ENCODE peak calls at places on chromosome 7, in six cellular contexts. R is gastrocnemius medialis; H is CD4-positive, alpha-beta memory T cell; I is fibroblast of lung; B is CD8-positive, alpha-beta memory T cell; F is lower lobe of right lung. S is an unnamed sample. For H3K36me3, the result is how much of the 10 kb centered on the place peaks cover.

GRCh38 chr7:158501300-158502067 is 86.1 kb downstream of the PTPRN2 start:
- DNase-seq in F (no peak), H (no peak), I (no peak), R (no peak), B (no peak), S (no peak)

GRCh38 chr7:95357623-95358022 is 33.3 kb upstream of the PON1 start:
- DNase-seq in I (no peak), R (no peak), F (no peak), H (no peak), B (no peak), S (no peak)

GRCh38 chr7:522071-522937 is 2.7 kb upstream of the PDGFA start:
- DNase-seq in F (no peak), I (peak), H (peak), B (peak), R (peak), S (peak)

GRCh38 chr7:29606287-29606721 is 42.7 kb downstream of the PRR15 start:
- DNase-seq in B (no peak), F (no peak), I (peak), R (no peak), H (no peak), S (no peak)

GRCh38 chr7:6165075-6165474 is 107.3 kb downstream of the CYTH3 start:
- DNase-seq in B (no peak), R (no peak), H (no peak), F (no peak), I (no peak), S (no peak)

GRCh38 chr7:101856488-101857357 is 39.3 kb downstream of the CUX1 start:
- DNase-seq in R (peak), B (peak), H (peak), F (peak), I (peak), S (peak)

GRCh38 chr7:30865821-30866220 is 45.8 kb upstream of the AQP1 start:
- DNase-seq in H (no peak), B (no peak), I (no peak), R (no peak), F (no peak), S (no peak)

GRCh38 chr7:100705341-100705752 is 574 bp upstream of the POP7 start:
- DNase-seq in R (peak), B (peak), H (peak), I (peak), F (peak), S (peak)

GRCh38 chr7:37832194-37832593 is 16.2 kb upstream of the NME8 start:
- DNase-seq in R (peak), B (no peak), F (peak), H (no peak), I (peak), S (peak)

GRCh38 chr7:25009271-25009670 is 29.3 kb upstream of the OSBPL3 start:
- DNase-seq in I (peak), H (no peak), F (no peak), B (no peak), R (no peak), S (no peak)

GRCh38 chr7:37930226-37930948 is 9.9 kb downstream of the EPDR1 start:
- DNase-seq in R (no peak), F (no peak), B (no peak), I (peak), H (no peak), S (no peak)

GRCh38 chr7:20797174-20798080 is 10.7 kb upstream of the SP8 start:
- DNase-seq in F (no peak), R (no peak), H (no peak), I (no peak), B (no peak), S (no peak)

GRCh38 chr7:82501256-82501815 is 57.8 kb upstream of the CACNA2D1 start:
- DNase-seq in H (no peak), R (no peak), I (no peak), F (no peak), B (no peak), S (no peak)

GRCh38 chr7:19011212-19011611 is 106.2 kb downstream of the TWIST1 start:
- DNase-seq in F (no peak), H (no peak), B (no peak), R (no peak), I (peak), S (no peak)

GRCh38 chr7:142485617-142486226 is 227.9 kb upstream of the PRSS58 start:
- DNase-seq in H (peak), I (no peak), R (no peak), B (no peak), F (no peak), S (no peak)

GRCh38 chr7:18116661-18117060 is 89.0 kb upstream of the PRPS1L1 start:
- DNase-seq in I (peak), R (no peak), F (no peak), H (no peak), B (no peak), S (no peak)

GRCh38 chr7:123494193-123494796 is 40.1 kb downstream of the IQUB start:
- DNase-seq in F (no peak), R (no peak), I (peak), H (peak), B (peak), S (no peak)

GRCh38 chr7:29035044-29035740 is 77.1 kb upstream of the TRIL start:
- DNase-seq in I (peak), H (no peak), R (no peak), B (no peak), F (no peak), S (no peak)

GRCh38 chr7:106772655-106773108 is 92.4 kb upstream of the PIK3CG start:
- DNase-seq in R (no peak), F (no peak), B (no peak), H (no peak), I (peak), S (no peak)

GRCh38 chr7:157073949-157074624 is 63.6 kb upstream of the MNX1 start:
- DNase-seq in I (no peak), R (no peak), F (no peak), B (no peak), H (no peak), S (no peak)

GRCh38 chr7:13980474-13980873 is 9.0 kb downstream of the ETV1 start:
- DNase-seq in R (no peak), B (no peak), F (no peak), H (no peak), I (no peak), S (no peak)

GRCh38 chr7:105838273-105839141 is 37.9 kb downstream of the ATXN7L1 start:
- DNase-seq in F (peak), B (no peak), I (peak), H (no peak), R (no peak), S (no peak)

GRCh38 chr7:16509829-16510228 is 16.8 kb upstream of the LRRC72 start:
- DNase-seq in B (no peak), H (no peak), F (no peak), R (no peak), I (no peak), S (no peak)

GRCh38 chr7:41732279-41733062 is 29.6 kb upstream of the INHBA start:
- DNase-seq in R (no peak), H (no peak), I (no peak), F (peak), B (no peak), S (no peak)

GRCh38 chr7:94949532-94949931 is 42.1 kb downstream of the PPP1R9A start:
- DNase-seq in H (no peak), I (no peak), F (no peak), B (no peak), R (no peak), S (no peak)

GRCh38 chr7:25622716-25623115 is 394.4 kb upstream of the NPVF start:
- DNase-seq in F (no peak), H (no peak), R (no peak), I (no peak), B (no peak), S (no peak)

GRCh38 chr7:34041716-34042115 is 136.4 kb downstream of the BMPER start:
- DNase-seq in F (no peak), B (no peak), R (no peak), H (no peak), I (peak), S (no peak)

GRCh38 chr7:66640802-66641525 is 12.3 kb downstream of the KCTD7 start:
- DNase-seq in B (no peak), R (no peak), I (no peak), F (no peak), H (no peak), S (no peak)
- H3K36me3 ChIP-seq in B (under half), R (under half), I (under half), F (half or more), H (half or more), S (under half)

DNA sequence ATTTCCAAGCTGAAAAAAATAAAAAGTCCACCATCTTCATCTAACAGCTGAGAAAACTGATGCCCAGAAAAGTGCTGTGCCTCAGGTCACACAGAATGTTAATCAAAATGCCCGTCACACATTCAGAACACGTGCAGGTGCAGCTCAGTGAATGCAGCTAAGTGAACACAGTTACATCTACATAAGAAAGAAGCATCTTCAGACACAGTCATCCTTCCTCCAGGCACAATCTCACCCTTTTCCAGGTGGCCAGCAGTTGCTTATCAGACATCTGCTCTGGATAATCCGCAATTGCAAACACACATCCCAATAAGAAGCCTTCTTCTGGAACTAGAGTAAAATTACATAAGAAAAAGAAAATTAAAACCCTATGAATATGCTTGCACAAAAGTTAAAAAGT is 35.3 kb downstream of the PAXIP1 start:
- DNase-seq in B (no peak), F (no peak), I (no peak), R (no peak), H (no peak), S (no peak)
- H3K36me3 ChIP-seq in B (under half), F (half or more), I (under half), R (under half), H (under half), S (under half)

DNA sequence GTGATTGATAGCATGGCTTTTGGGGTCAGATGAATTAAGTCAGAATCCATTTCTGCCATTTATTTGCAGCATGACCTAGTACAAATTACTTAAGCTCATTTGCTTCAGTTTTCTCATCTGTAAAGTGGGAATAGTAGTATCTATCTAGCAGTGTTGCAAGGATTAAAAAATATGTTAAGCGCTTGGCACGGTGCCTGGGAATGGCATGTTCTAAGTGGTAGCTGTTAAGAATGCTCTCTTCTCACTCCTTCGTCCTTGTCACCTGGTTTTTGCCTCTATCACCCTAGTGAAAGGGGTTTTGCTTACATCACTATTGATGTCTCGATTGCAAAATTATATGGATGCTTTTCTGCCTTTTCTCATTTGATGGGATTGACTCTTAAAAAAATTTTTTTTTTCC is 7.4 kb downstream of the TMEM248 start:
- DNase-seq in B (no peak), H (no peak), F (no peak), R (no peak), I (no peak), S (no peak)
- H3K36me3 ChIP-seq in B (under half), H (under half), F (under half), R (under half), I (under half), S (under half)

DNA sequence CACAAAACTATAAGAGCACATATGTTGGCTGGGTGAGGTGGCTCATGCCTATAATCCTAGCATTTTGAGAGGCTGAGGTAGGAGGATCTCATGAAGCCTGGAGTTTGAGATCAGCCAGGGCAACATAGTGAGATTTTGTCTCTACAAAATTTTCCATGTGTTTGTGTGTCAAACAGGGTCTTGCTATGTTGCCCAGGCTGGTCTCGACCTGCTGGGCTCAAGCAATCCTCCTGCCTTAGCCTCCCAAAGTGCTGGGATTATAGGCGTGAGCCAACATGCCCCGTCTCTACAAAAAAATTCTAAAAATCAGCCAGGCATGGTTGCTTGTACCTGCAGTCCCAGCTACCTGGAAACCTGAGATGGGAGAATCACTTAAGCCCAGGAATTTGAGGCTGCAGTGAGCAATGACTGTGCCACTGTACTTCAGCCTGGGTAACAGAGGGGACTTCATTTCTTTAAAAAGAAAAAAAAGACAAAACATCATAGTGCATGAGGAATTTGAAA is 28.3 kb downstream of the FZD9 start:
- DNase-seq in I (no peak), R (no peak), B (no peak), H (no peak), F (no peak), S (no peak)
- H3K36me3 ChIP-seq in I (under half), R (under half), B (half or more), H (half or more), F (half or more), S (under half)

DNA sequence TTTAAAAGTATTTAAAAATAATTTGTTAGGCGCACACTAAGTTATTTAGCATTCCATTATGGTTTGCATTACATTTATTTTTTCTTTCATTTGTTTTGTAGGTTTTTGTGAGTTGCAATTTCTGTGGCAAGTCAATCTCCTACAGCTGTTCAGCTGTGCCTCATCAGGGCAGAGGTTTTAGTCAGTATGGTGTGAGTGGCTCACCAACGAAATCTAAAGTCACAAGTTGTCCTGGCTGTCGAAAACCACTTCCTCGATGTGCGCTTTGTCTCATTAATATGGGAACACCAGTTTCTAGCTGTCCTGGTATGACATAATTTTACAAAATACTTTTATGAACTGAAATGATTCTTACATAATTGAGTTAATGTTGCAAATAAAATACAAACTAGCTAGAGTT is 29.5 kb downstream of the MIOS start:
- DNase-seq in B (no peak), F (no peak), I (no peak), R (no peak), H (no peak), S (no peak)
- H3K36me3 ChIP-seq in B (under half), F (under half), I (under half), R (under half), H (under half), S (under half)